ENCODE peak calls at places on chromosomes 6 and 20, in six cellular contexts. P is K562, V is A549, Y is GM12878, O is IMR-90, D is HepG2. X is an unnamed sample.

GRCh38 chr20:36214684-36215256 is 21.5 kb upstream of the AAR2 start:
- DNase-seq in P (peak; percentile 51), V (peak; percentile 54), Y (no peak), O (peak; percentile 33), D (peak; percentile 54), X (peak; percentile 50)

GRCh38 chr20:34401741-34402455 is 38.8 kb downstream of the ITCH start:
- DNase-seq in P (no peak), V (no peak), Y (no peak), O (no peak), D (peak; percentile 44), X (no peak)

GRCh38 chr6:27532820-27533538 is 60.1 kb upstream of the ZNF184 start:
- DNase-seq in P (no peak), V (no peak), Y (no peak), O (peak; percentile 46), D (no peak), X (no peak)

GRCh38 chr6:156557269-156557885 is 219.8 kb upstream of the ARID1B start:
- DNase-seq in P (peak; percentile 44), V (no peak), Y (no peak), O (peak; percentile 28), D (peak; percentile 26), X (peak; percentile 92)

GRCh38 chr20:10927936-10928860 is 254.4 kb upstream of the JAG1 start:
- DNase-seq in P (no peak), V (no peak), Y (no peak), O (no peak), D (no peak), X (no peak)

GRCh38 chr6:6775074-6775473 is 186.6 kb downstream of the LY86 start:
- DNase-seq in P (no peak), V (no peak), Y (no peak), O (no peak), D (no peak), X (no peak)

GRCh38 chr20:2295286-2295685 is 515 bp upstream of the TGM3 start:
- DNase-seq in P (no peak), V (no peak), Y (no peak), O (no peak), D (no peak), X (no peak)

GRCh38 chr20:3686867-3687321 is 5.1 kb upstream of the ADAM33 start:
- DNase-seq in P (no peak), V (no peak), Y (no peak), O (peak; percentile 94), D (no peak), X (no peak)

GRCh38 chr6:36769161-36769675 is 70.0 kb downstream of the CPNE5 start:
- DNase-seq in P (no peak), V (no peak), Y (no peak), O (peak; percentile 28), D (no peak), X (no peak)

GRCh38 chr6:35804996-35805736 is at the start of gene LHFPL5:
- DNase-seq in P (peak; percentile 95), V (peak; percentile 54), Y (no peak), O (no peak), D (peak; percentile 32), X (peak; percentile 92)

GRCh38 chr6:140012146-140012545 is 637.7 kb upstream of the CITED2 start:
- DNase-seq in P (no peak), V (no peak), Y (no peak), O (no peak), D (no peak), X (no peak)

GRCh38 chr6:92587521-92587920 is 831.8 kb downstream of the EPHA7 start:
- DNase-seq in P (no peak), V (no peak), Y (no peak), O (no peak), D (no peak), X (no peak)

GRCh38 chr6:85192186-85192585 is 257.7 kb upstream of the NT5E start:
- DNase-seq in P (no peak), V (no peak), Y (no peak), O (peak; percentile 31), D (no peak), X (no peak)

GRCh38 chr20:5061209-5061608 is 58.5 kb downstream of the PCNA start:
- DNase-seq in P (no peak), V (peak; percentile 59), Y (no peak), O (peak; percentile 48), D (peak; percentile 65), X (no peak)

GRCh38 chr6:132067286-132067685 is 116.1 kb upstream of the CCN2 start:
- DNase-seq in P (no peak), V (no peak), Y (no peak), O (peak; percentile 31), D (no peak), X (no peak)

DNA sequence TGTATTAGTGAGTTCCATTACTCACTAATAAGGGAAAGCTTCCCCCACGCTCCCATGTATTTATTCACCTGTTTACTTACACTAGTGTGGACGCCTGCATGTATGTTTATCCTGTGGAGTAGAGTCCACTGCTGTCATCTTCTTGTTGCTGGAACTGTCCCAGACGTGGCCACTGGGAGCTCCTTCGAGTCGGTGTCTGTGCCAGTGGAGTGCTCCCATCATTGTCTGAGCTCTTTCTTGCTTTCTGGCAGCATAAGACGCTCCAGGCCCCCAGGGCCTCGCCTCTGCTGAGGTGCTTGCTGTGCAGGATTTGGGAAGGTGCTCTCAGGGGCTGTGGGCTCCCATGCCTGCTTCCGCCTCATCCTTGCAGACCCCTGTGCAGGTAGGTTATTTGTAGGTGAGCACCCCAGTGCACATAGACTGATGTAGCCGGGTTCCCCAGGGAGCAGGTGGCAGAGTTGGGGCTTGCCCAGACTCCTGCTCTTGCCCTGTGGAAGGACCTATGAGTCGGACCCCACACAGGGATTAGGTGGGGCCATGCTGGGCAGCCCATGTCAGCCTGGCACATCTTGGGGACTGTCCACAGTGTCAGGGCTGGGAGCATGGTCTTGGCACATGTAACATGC is 16.6 kb downstream of the PHACTR3 start:
- DNase-seq in P (no peak), V (no peak), Y (no peak), O (no peak), D (no peak), X (no peak)
- TF ChIP-seq BHLHE40 in P (no peak), V (no peak), Y (no peak), O (no peak), D (no peak), X (no peak)

GRCh38 chr20:60239981-60240380 is 281.8 kb downstream of the CDH26 start:
- DNase-seq in P (no peak), V (no peak), Y (no peak), O (no peak), D (no peak), X (no peak)
- TF ChIP-seq BHLHE40 in P (no peak), V (no peak), Y (no peak), O (no peak), D (no peak), X (no peak)

GRCh38 chr20:58512808-58513552 is 2.2 kb downstream of the APCDD1L start:
- DNase-seq in P (no peak), V (no peak), Y (no peak), O (no peak), D (no peak), X (no peak)

GRCh38 chr20:58511861-58512260 is 3.3 kb downstream of the APCDD1L start:
- DNase-seq in P (no peak), V (no peak), Y (no peak), O (no peak), D (no peak), X (no peak)

GRCh38 chr20:58513580-58514285 is 1.5 kb downstream of the APCDD1L start:
- DNase-seq in P (no peak), V (no peak), Y (no peak), O (no peak), D (no peak), X (no peak)

GRCh38 chr20:58510921-58511320 is 4.3 kb downstream of the APCDD1L start:
- DNase-seq in P (no peak), V (no peak), Y (no peak), O (no peak), D (no peak), X (no peak)

DNA sequence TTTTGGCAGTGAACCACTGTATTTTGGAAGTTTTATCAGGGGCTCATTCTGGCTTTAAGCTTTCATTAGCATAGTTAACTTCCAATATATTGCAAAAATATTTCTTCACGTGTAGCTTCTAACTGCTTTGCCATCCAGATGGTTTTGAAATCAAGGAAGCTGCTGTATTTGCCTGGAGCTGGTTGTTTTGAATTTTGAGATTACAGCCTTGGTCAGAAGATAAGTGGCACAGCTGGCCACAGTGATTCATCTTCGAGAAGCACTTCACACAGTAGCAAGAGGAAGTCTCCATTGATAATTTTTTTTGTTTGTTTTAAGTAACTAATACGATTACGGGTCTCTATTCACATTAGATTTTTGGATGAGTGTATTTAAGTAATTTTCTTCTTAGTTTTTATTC is 3.8 kb downstream of the APCDD1L start:
- DNase-seq in P (no peak), V (no peak), Y (no peak), O (peak; percentile 83), D (no peak), X (no peak)
- TF ChIP-seq BHLHE40 in P (peak; percentile 18), V (no peak), Y (no peak), O (peak; percentile 22), D (no peak), X (no peak)

GRCh38 chr20:31721408-31722332 is 998 bp downstream of the BCL2L1 start:
- DNase-seq in P (no peak), V (no peak), Y (no peak), O (no peak), D (no peak), X (no peak)

GRCh38 chr20:31720486-31721407 is 1.9 kb downstream of the BCL2L1 start:
- DNase-seq in P (peak; percentile 3), V (no peak), Y (no peak), O (no peak), D (peak; percentile 94), X (no peak)

GRCh38 chr20:31719644-31720485 is 2.8 kb downstream of the BCL2L1 start:
- DNase-seq in P (peak; percentile 15), V (peak; percentile 72), Y (no peak), O (no peak), D (peak; percentile 99), X (no peak)

GRCh38 chr20:31722388-31723281 is at the start of gene BCL2L1:
- DNase-seq in P (peak; percentile 77), V (peak; percentile 71), Y (no peak), O (peak; percentile 82), D (peak; percentile 88), X (peak; percentile 78)

DNA sequence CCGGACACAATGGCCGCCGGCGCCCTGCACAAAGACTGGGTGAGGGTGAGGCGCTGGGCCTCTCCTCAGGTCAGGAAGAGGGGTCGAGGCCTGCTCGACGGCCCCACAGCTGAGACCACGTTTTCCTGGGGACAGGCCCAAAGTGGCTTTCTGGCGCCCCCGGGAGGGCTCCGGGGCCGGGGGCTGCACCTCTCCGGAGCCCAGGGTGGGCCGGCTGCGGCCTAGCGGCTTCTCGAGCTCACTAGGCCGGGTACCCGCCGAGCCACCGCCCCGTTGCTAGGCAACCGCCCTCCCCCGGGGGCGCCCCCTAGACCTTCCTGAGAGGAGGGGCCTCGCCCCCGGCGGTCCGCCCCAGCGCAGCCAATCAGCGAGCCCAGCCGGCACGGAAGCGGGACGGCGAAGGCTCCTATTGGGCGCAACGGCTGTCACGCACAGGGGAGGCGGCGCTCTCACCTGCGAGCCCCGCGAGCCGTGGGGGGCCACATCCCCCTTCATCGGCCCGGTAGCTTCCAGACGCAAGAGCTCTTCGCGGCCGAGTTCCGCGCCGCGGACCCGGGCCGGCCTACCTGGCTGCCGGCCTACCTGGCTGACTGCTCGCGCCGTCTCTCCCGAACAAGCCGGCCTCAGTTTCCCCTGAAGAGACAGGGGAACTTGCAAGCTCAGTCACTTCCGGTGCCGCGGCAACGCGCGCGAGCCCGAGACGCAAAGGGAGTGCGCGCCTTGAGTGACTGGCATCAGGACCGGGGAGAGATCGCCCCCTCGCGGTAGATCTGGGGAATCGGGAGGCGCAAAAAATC is 812 bp upstream of the BCL2L1 start:
- DNase-seq in P (peak; percentile 100), V (peak; percentile 92), Y (peak; percentile 83), O (peak; percentile 98), D (peak; percentile 99), X (peak; percentile 98)
- TF ChIP-seq BHLHE40 in P (peak; percentile 15), V (no peak), Y (peak; percentile 75), O (no peak), D (no peak), X (no peak)